ENCODE peak calls at places on chromosomes 4 and X, in four cellular contexts. One of them, this sample, is unnamed.

GRCh38 chr4:42673084-42673429 is 16.2 kb upstream of the ATP8A1 start:
- DNase-seq in COR-L47: no peak
- DNase-seq in amygdala: no peak
- DNase-seq in NB4: no peak
- DNase-seq in this sample: no peak

GRCh38 chrX:38318196-38318595 is 9.1 kb downstream of the RPGR start:
- DNase-seq in COR-L47: no peak
- DNase-seq in amygdala: no peak
- DNase-seq in NB4: peak; percentile 87
- DNase-seq in this sample: no peak

GRCh38 chr4:27019766-27020165 is 159.1 kb downstream of the STIM2 start:
- DNase-seq in COR-L47: no peak
- DNase-seq in amygdala: no peak
- DNase-seq in NB4: no peak
- DNase-seq in this sample: no peak

GRCh38 chrX:108090474-108091265 is 672 bp downstream of the PSMD10 start:
- DNase-seq in COR-L47: no peak
- DNase-seq in amygdala: no peak
- DNase-seq in NB4: peak; percentile 22
- DNase-seq in this sample: no peak

GRCh38 chrX:47170861-47171692 is 22.6 kb upstream of the UBA1 start:
- DNase-seq in COR-L47: no peak
- DNase-seq in amygdala: no peak
- DNase-seq in NB4: no peak
- DNase-seq in this sample: no peak

GRCh38 chr4:80202190-80202711 is 4.9 kb downstream of the PRDM8 start:
- DNase-seq in COR-L47: no peak
- DNase-seq in amygdala: peak; percentile 80
- DNase-seq in NB4: peak; percentile 89
- DNase-seq in this sample: peak; percentile 51

GRCh38 chr4:38424171-38424871 is 239.7 kb upstream of the KLF3 start:
- DNase-seq in COR-L47: no peak
- DNase-seq in amygdala: no peak
- DNase-seq in NB4: no peak
- DNase-seq in this sample: no peak

GRCh38 chr4:78222575-78223186 is 165.6 kb downstream of the FRAS1 start:
- DNase-seq in COR-L47: peak; percentile 89
- DNase-seq in amygdala: no peak
- DNase-seq in NB4: no peak
- DNase-seq in this sample: peak; percentile 85

GRCh38 chr4:153364061-153364460 is 19.6 kb downstream of the MND1 start:
- DNase-seq in COR-L47: no peak
- DNase-seq in amygdala: no peak
- DNase-seq in NB4: no peak
- DNase-seq in this sample: no peak

GRCh38 chrX:30304866-30305265 is 4.3 kb downstream of the NR0B1 start:
- DNase-seq in COR-L47: no peak
- DNase-seq in amygdala: no peak
- DNase-seq in NB4: no peak
- DNase-seq in this sample: no peak

GRCh38 chr4:129218897-129219296 is 122.9 kb downstream of the C4orf33 start:
- DNase-seq in COR-L47: no peak
- DNase-seq in amygdala: no peak
- DNase-seq in NB4: no peak
- DNase-seq in this sample: no peak

GRCh38 chr4:90181644-90182043 is 54.5 kb downstream of the CCSER1 start:
- DNase-seq in COR-L47: peak; percentile 16
- DNase-seq in amygdala: no peak
- DNase-seq in NB4: no peak
- DNase-seq in this sample: no peak

GRCh38 chr4:152989554-152989970 is 53.4 kb downstream of the FHDC1 start:
- DNase-seq in COR-L47: no peak
- DNase-seq in amygdala: no peak
- DNase-seq in NB4: no peak
- DNase-seq in this sample: no peak

This sample was measured in NCI-H1105.